ENCODE peak calls at places on chromosomes 3 and 15, in seven cellular contexts. L is endothelial cell of umbilical vein, X is breast epithelium, C is astrocyte of the spinal cord, Z is GM12864, Q is psoas muscle, J is fibroblast of lung. H is an unnamed sample.

GRCh38 chr15:34796847-34797246 is 1.5 kb upstream of the ACTC1 start:
- DNase-seq in L (no peak), X (no peak), C (no peak), Z (no peak), Q (no peak), J (no peak), H (no peak)

GRCh38 chr3:100777271-100777670 is 68.0 kb downstream of the TFG start:
- DNase-seq in L (no peak), X (no peak), C (peak; percentile 39), Z (no peak), Q (no peak), J (no peak), H (no peak)

GRCh38 chr3:172713316-172713715 is 2.4 kb upstream of the NCEH1 start:
- DNase-seq in L (no peak), X (no peak), C (no peak), Z (no peak), Q (no peak), J (no peak), H (no peak)

GRCh38 chr3:197417451-197417850 is 119.0 kb upstream of the DLG1 start:
- DNase-seq in L (no peak), X (no peak), C (peak; percentile 57), Z (no peak), Q (no peak), J (peak; percentile 40), H (no peak)

GRCh38 chr15:58535337-58535736 is 103.5 kb downstream of the LIPC start:
- DNase-seq in L (no peak), X (no peak), C (no peak), Z (no peak), Q (no peak), J (no peak), H (no peak)

GRCh38 chr3:55668359-55668758 is 181.3 kb upstream of the WNT5A start:
- DNase-seq in L (no peak), X (no peak), C (peak; percentile 16), Z (no peak), Q (no peak), J (no peak), H (no peak)

GRCh38 chr3:42764115-42764514 is 8.9 kb downstream of the CCDC13 start:
- DNase-seq in L (no peak), X (no peak), C (no peak), Z (no peak), Q (no peak), J (no peak), H (no peak)

GRCh38 chr3:26625187-26625586 is 2.6 kb downstream of the LRRC3B start:
- DNase-seq in L (no peak), X (no peak), C (no peak), Z (no peak), Q (peak; percentile 34), J (no peak), H (no peak)

GRCh38 chr3:67876261-67876660 is 221.8 kb upstream of the SUCLG2 start:
- DNase-seq in L (no peak), X (no peak), C (peak; percentile 24), Z (no peak), Q (no peak), J (no peak), H (no peak)

GRCh38 chr3:184808021-184808420 is 3.9 kb upstream of the VPS8 start:
- DNase-seq in L (no peak), X (no peak), C (no peak), Z (no peak), Q (no peak), J (no peak), H (no peak)

GRCh38 chr15:68578175-68578959 is 426 bp upstream of the CORO2B start:
- DNase-seq in L (peak; percentile 66), X (no peak), C (peak; percentile 73), Z (no peak), Q (peak; percentile 89), J (peak; percentile 75), H (no peak)

GRCh38 chr3:55547086-55547666 is 60.1 kb upstream of the WNT5A start:
- DNase-seq in L (no peak), X (no peak), C (peak; percentile 31), Z (no peak), Q (no peak), J (no peak), H (no peak)

GRCh38 chr3:100400424-100400781 is 486 bp downstream of the TOMM70 start:
- DNase-seq in L (peak; percentile 57), X (no peak), C (peak; percentile 13), Z (peak; percentile 8), Q (peak; percentile 61), J (no peak), H (peak; percentile 16)

GRCh38 chr3:123140591-123140990 is 61.2 kb upstream of the SEC22A start:
- DNase-seq in L (no peak), X (no peak), C (no peak), Z (no peak), Q (no peak), J (no peak), H (no peak)

GRCh38 chr3:55449527-55449926 is 37.6 kb downstream of the WNT5A start:
- DNase-seq in L (no peak), X (no peak), C (no peak), Z (no peak), Q (no peak), J (no peak), H (no peak)

GRCh38 chr15:40695469-40695910 is 516 bp downstream of the RAD51 start:
- DNase-seq in L (peak; percentile 43), X (no peak), C (peak; percentile 19), Z (no peak), Q (no peak), J (peak; percentile 14), H (peak; percentile 50)

GRCh38 chr15:74913041-74913440 is 6.4 kb upstream of the FAM219B start:
- DNase-seq in L (no peak), X (no peak), C (no peak), Z (no peak), Q (no peak), J (no peak), H (no peak)

GRCh38 chr15:80483656-80484055 is 79.5 kb downstream of the ARNT2 start:
- DNase-seq in L (no peak), X (no peak), C (no peak), Z (no peak), Q (no peak), J (peak; percentile 85), H (no peak)

GRCh38 chr3:9951962-9952805 is at the start of gene PRRT3:
- DNase-seq in L (no peak), X (no peak), C (peak; percentile 32), Z (no peak), Q (peak; percentile 69), J (peak; percentile 42), H (peak; percentile 83)

DNA sequence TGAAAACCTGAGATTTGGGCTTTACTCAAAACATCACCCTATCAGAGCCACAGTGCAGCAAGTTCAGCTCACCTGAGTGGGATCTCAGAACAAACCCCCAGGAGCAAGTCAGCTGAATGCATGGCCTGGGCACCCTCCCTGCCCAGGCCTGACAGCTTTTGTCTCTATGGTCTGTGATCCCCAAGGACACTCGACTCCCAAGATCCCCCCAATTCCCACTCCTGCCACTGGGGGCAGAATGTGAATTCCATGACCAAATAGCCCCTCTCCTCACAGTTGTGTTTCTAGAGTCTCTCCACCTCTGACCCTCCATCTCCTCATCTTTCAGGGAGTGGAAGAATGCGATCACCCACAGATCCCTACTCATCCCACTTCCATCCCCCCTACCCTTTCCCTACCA is 58.9 kb downstream of the ZNF445 start:
- DNase-seq in L (no peak), X (no peak), C (no peak), Z (no peak), Q (no peak), J (no peak), H (no peak)
- TF ChIP-seq CTCF in L (peak; percentile 27), X (no peak), C (peak; percentile 37), Z (peak; percentile 60), Q (no peak), J (peak; percentile 34), H (no peak)

GRCh38 chr3:134126153-134126552 is 96.4 kb upstream of the SLCO2A1 start:
- DNase-seq in L (peak; percentile 16), X (no peak), C (no peak), Z (no peak), Q (no peak), J (peak; percentile 14), H (no peak)
- TF ChIP-seq CTCF in L (no peak), X (no peak), C (peak; percentile 30), Z (no peak), Q (no peak), J (peak; percentile 35), H (no peak)

GRCh38 chr3:71454513-71455423 is 128.8 kb downstream of the FOXP1 start:
- DNase-seq in L (no peak), X (no peak), C (no peak), Z (no peak), Q (no peak), J (no peak), H (no peak)

GRCh38 chr3:71458895-71459294 is 124.6 kb downstream of the FOXP1 start:
- DNase-seq in L (no peak), X (no peak), C (no peak), Z (no peak), Q (no peak), J (no peak), H (no peak)

GRCh38 chr3:71456826-71457225 is 126.7 kb downstream of the FOXP1 start:
- DNase-seq in L (no peak), X (no peak), C (no peak), Z (no peak), Q (no peak), J (no peak), H (no peak)

GRCh38 chr3:71453822-71454512 is 129.6 kb downstream of the FOXP1 start:
- DNase-seq in L (no peak), X (no peak), C (no peak), Z (no peak), Q (no peak), J (no peak), H (no peak)

DNA sequence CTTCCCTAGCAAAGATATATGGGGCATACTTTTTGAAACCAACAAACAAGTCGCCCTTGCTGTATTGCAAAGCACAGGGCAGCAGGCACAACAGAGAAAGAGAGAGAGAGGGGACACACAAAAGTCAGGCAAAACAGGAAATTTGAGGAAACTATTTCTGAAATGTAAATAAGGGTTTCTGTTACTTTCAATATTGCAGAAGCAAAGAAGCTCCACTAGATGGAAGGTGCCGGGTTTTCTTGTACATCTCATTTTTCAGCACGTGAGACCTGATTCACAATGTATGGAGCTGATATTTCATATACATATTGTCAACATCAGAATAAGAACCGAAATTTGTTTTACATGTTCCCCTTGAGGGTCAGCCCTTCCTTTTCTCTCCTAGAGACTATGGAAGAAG is 127.4 kb downstream of the FOXP1 start:
- DNase-seq in L (peak; percentile 45), X (no peak), C (no peak), Z (no peak), Q (no peak), J (peak; percentile 32), H (no peak)
- TF ChIP-seq CTCF in L (no peak), X (no peak), C (no peak), Z (no peak), Q (no peak), J (peak; percentile 37), H (no peak)

DNA sequence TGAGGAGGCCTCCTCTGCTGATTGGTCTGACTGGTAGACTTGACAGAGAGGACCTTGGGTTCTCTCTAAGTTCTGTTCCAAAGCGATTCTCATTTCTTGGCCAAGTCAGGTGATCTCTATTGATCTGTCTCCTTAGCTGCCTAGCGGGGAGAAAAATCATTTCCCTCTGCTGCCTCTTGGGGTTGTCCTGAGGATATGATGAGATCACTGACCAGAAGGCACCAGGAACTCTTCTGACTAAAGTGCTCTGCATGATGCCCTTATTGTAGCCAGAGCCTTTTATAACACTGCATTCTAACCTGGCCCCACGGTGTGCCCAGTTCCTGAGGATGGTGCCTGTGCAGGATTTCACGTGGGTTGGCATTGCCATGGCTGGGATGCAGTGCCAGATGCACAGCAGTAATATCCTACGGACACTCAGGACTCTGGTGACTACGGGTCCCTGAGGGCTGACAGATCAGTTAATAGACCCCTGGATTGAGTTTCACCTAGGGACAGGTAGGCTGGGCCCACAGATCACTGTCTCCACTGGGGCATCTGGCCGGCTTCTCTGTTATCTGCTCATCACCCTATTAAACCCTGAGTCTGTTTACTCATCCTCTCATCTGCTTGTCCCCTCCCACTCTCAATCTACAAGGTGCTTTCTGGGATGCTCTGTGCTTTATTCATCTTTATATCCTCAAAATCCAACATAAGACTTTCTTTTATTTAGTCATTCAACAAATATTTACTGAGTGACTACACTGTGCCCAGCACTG is 3.9 kb upstream of the HEG1 start:
- DNase-seq in L (peak; percentile 11), X (no peak), C (no peak), Z (no peak), Q (no peak), J (no peak), H (no peak)
- TF ChIP-seq CTCF in L (no peak), X (no peak), C (no peak), Z (no peak), Q (no peak), J (no peak), H (no peak)

H was measured in GM10248.